ENCODE peak calls at places on chromosomes 12 and 14, in five cellular contexts. One of them, this sample, is unnamed.

GRCh38 chr14:55221186-55221585 is 29.8 kb upstream of the DLGAP5 start:
- DNase-seq in CD4-positive, CD25-positive, alpha-beta regulatory T cell: no peak
- DNase-seq in ELR: peak
- DNase-seq in progenitor cell of endocrine pancreas: no peak
- DNase-seq in cardiac fibroblast: peak
- DNase-seq in this sample: no peak

GRCh38 chr12:32776258-32776657 is 20.6 kb upstream of the YARS2 start:
- DNase-seq in ELR: peak
- DNase-seq in cardiac fibroblast: peak
- DNase-seq in CD4-positive, CD25-positive, alpha-beta regulatory T cell: no peak
- DNase-seq in progenitor cell of endocrine pancreas: no peak
- DNase-seq in this sample: no peak

GRCh38 chr14:24274101-24274543 is 2.7 kb upstream of the RABGGTA start:
- DNase-seq in cardiac fibroblast: peak
- DNase-seq in ELR: peak
- DNase-seq in CD4-positive, CD25-positive, alpha-beta regulatory T cell: peak
- DNase-seq in progenitor cell of endocrine pancreas: no peak
- DNase-seq in this sample: no peak

GRCh38 chr14:52929192-52929807 is 21.6 kb downstream of the FERMT2 start:
- DNase-seq in ELR: no peak
- DNase-seq in CD4-positive, CD25-positive, alpha-beta regulatory T cell: no peak
- DNase-seq in cardiac fibroblast: no peak
- DNase-seq in progenitor cell of endocrine pancreas: no peak
- DNase-seq in this sample: no peak

GRCh38 chr12:28550757-28551381 is 360.6 kb downstream of the CCDC91 start:
- DNase-seq in progenitor cell of endocrine pancreas: no peak
- DNase-seq in ELR: peak
- DNase-seq in CD4-positive, CD25-positive, alpha-beta regulatory T cell: no peak
- DNase-seq in cardiac fibroblast: peak
- DNase-seq in this sample: no peak

GRCh38 chr12:85866929-85867776 is 6.9 kb upstream of the NTS start:
- DNase-seq in ELR: peak
- DNase-seq in progenitor cell of endocrine pancreas: no peak
- DNase-seq in CD4-positive, CD25-positive, alpha-beta regulatory T cell: no peak
- DNase-seq in cardiac fibroblast: peak
- DNase-seq in this sample: no peak

GRCh38 chr14:55136241-55136640 is 7.2 kb downstream of the LGALS3 start:
- DNase-seq in cardiac fibroblast: peak
- DNase-seq in ELR: peak
- DNase-seq in progenitor cell of endocrine pancreas: no peak
- DNase-seq in CD4-positive, CD25-positive, alpha-beta regulatory T cell: no peak
- DNase-seq in this sample: no peak

GRCh38 chr12:29428630-29429029 is 47.7 kb upstream of the ERGIC2 start:
- DNase-seq in cardiac fibroblast: peak
- DNase-seq in CD4-positive, CD25-positive, alpha-beta regulatory T cell: no peak
- DNase-seq in ELR: peak
- DNase-seq in progenitor cell of endocrine pancreas: no peak
- DNase-seq in this sample: no peak

GRCh38 chr12:6464531-6464930 is 5.9 kb downstream of the VAMP1 start:
- DNase-seq in cardiac fibroblast: no peak
- DNase-seq in progenitor cell of endocrine pancreas: no peak
- DNase-seq in ELR: no peak
- DNase-seq in CD4-positive, CD25-positive, alpha-beta regulatory T cell: no peak
- DNase-seq in this sample: no peak

GRCh38 chr12:52976574-52977071 is 27.7 kb downstream of the KRT18 start:
- DNase-seq in cardiac fibroblast: no peak
- DNase-seq in ELR: peak
- DNase-seq in CD4-positive, CD25-positive, alpha-beta regulatory T cell: no peak
- DNase-seq in progenitor cell of endocrine pancreas: no peak
- DNase-seq in this sample: no peak

GRCh38 chr12:113575386-113575785 is 103.7 kb upstream of the LHX5 start:
- DNase-seq in progenitor cell of endocrine pancreas: no peak
- DNase-seq in CD4-positive, CD25-positive, alpha-beta regulatory T cell: no peak
- DNase-seq in ELR: no peak
- DNase-seq in cardiac fibroblast: no peak
- DNase-seq in this sample: no peak

GRCh38 chr14:89279649-89280232 is 137.3 kb downstream of the FOXN3 start:
- DNase-seq in CD4-positive, CD25-positive, alpha-beta regulatory T cell: no peak
- DNase-seq in progenitor cell of endocrine pancreas: no peak
- DNase-seq in cardiac fibroblast: no peak
- DNase-seq in ELR: no peak
- DNase-seq in this sample: no peak

GRCh38 chr12:89737000-89737399 is 28.4 kb upstream of the ATP2B1 start:
- DNase-seq in CD4-positive, CD25-positive, alpha-beta regulatory T cell: no peak
- DNase-seq in progenitor cell of endocrine pancreas: no peak
- DNase-seq in cardiac fibroblast: no peak
- DNase-seq in ELR: no peak
- DNase-seq in this sample: no peak

GRCh38 chr14:53894456-53894855 is 62.2 kb downstream of the BMP4 start:
- DNase-seq in progenitor cell of endocrine pancreas: no peak
- DNase-seq in cardiac fibroblast: peak
- DNase-seq in CD4-positive, CD25-positive, alpha-beta regulatory T cell: no peak
- DNase-seq in ELR: peak
- DNase-seq in this sample: no peak

GRCh38 chr12:21456291-21456780 is 18.9 kb downstream of the PYROXD1 start:
- DNase-seq in ELR: no peak
- DNase-seq in CD4-positive, CD25-positive, alpha-beta regulatory T cell: peak
- DNase-seq in cardiac fibroblast: peak
- DNase-seq in progenitor cell of endocrine pancreas: no peak
- DNase-seq in this sample: no peak

GRCh38 chr14:102870994-102871831 is 51.2 kb upstream of the AMN start:
- DNase-seq in progenitor cell of endocrine pancreas: no peak
- DNase-seq in ELR: no peak
- DNase-seq in CD4-positive, CD25-positive, alpha-beta regulatory T cell: no peak
- DNase-seq in cardiac fibroblast: no peak
- DNase-seq in this sample: peak

GRCh38 chr12:3537916-3538690 is 47.1 kb downstream of the PRMT8 start:
- DNase-seq in cardiac fibroblast: no peak
- DNase-seq in CD4-positive, CD25-positive, alpha-beta regulatory T cell: no peak
- DNase-seq in progenitor cell of endocrine pancreas: no peak
- DNase-seq in ELR: no peak
- DNase-seq in this sample: no peak

GRCh38 chr14:106556665-106557289 is 1030.4 kb downstream of the TMEM121 start:
- DNase-seq in CD4-positive, CD25-positive, alpha-beta regulatory T cell: peak
- DNase-seq in cardiac fibroblast: peak
- DNase-seq in ELR: no peak
- DNase-seq in progenitor cell of endocrine pancreas: no peak
- DNase-seq in this sample: peak

GRCh38 chr12:43028826-43029225 is 439.3 kb upstream of the PRICKLE1 start:
- DNase-seq in cardiac fibroblast: no peak
- DNase-seq in CD4-positive, CD25-positive, alpha-beta regulatory T cell: no peak
- DNase-seq in ELR: no peak
- DNase-seq in progenitor cell of endocrine pancreas: no peak
- DNase-seq in this sample: no peak

GRCh38 chr12:6644903-6645302 is 2.3 kb downstream of the ACRBP start:
- DNase-seq in CD4-positive, CD25-positive, alpha-beta regulatory T cell: no peak
- DNase-seq in progenitor cell of endocrine pancreas: no peak
- DNase-seq in ELR: no peak
- DNase-seq in cardiac fibroblast: no peak
- DNase-seq in this sample: no peak

This sample was measured in right lobe of liver.